ENCODE peak calls at places on chromosomes 16 and 17, in seven cellular contexts. One of them, this sample, is unnamed.

GRCh38 chr17:55609737-55610201 is 98.5 kb upstream of the SMIM36 start:
- DNase-seq in IMR-90: peak
- DNase-seq in mesendoderm: no peak
- DNase-seq in mesenchymal stem cell: peak
- DNase-seq in H1: no peak
- DNase-seq in H9: no peak
- DNase-seq in trophoblast cell: no peak
- DNase-seq in this sample: no peak

GRCh38 chr16:55668337-55669281 is 12.8 kb downstream of the SLC6A2 start:
- DNase-seq in IMR-90: peak
- DNase-seq in mesendoderm: peak
- DNase-seq in mesenchymal stem cell: no peak
- DNase-seq in H1: no peak
- DNase-seq in H9: peak
- DNase-seq in trophoblast cell: peak
- DNase-seq in this sample: no peak

GRCh38 chr17:43106552-43106951 is 18.6 kb downstream of the BRCA1 start:
- DNase-seq in IMR-90: no peak
- DNase-seq in mesendoderm: no peak
- DNase-seq in mesenchymal stem cell: no peak
- DNase-seq in H1: no peak
- DNase-seq in H9: no peak
- DNase-seq in trophoblast cell: no peak
- DNase-seq in this sample: no peak

GRCh38 chr16:85916141-85916890 is 17.4 kb downstream of the IRF8 start:
- DNase-seq in IMR-90: no peak
- DNase-seq in mesendoderm: no peak
- DNase-seq in mesenchymal stem cell: no peak
- DNase-seq in H1: no peak
- DNase-seq in H9: no peak
- DNase-seq in trophoblast cell: peak
- DNase-seq in this sample: no peak

GRCh38 chr17:41636652-41637051 is 12.3 kb upstream of the KRT17 start:
- DNase-seq in IMR-90: no peak
- DNase-seq in mesendoderm: no peak
- DNase-seq in mesenchymal stem cell: no peak
- DNase-seq in H1: no peak
- DNase-seq in H9: no peak
- DNase-seq in trophoblast cell: no peak
- DNase-seq in this sample: no peak

GRCh38 chr16:58393138-58393504 is 850 bp downstream of the GINS3 start:
- DNase-seq in IMR-90: no peak
- DNase-seq in mesendoderm: peak
- DNase-seq in mesenchymal stem cell: peak
- DNase-seq in H1: no peak
- DNase-seq in H9: no peak
- DNase-seq in trophoblast cell: no peak
- DNase-seq in this sample: peak

GRCh38 chr17:79844869-79845600 is 5.8 kb upstream of the CBX4 start:
- DNase-seq in IMR-90: no peak
- DNase-seq in mesendoderm: no peak
- DNase-seq in mesenchymal stem cell: peak
- DNase-seq in H1: peak
- DNase-seq in H9: peak
- DNase-seq in trophoblast cell: peak
- DNase-seq in this sample: no peak

GRCh38 chr16:70684146-70685060 is 1.4 kb downstream of the MTSS2 start:
- DNase-seq in IMR-90: no peak
- DNase-seq in mesendoderm: no peak
- DNase-seq in mesenchymal stem cell: no peak
- DNase-seq in H1: no peak
- DNase-seq in H9: no peak
- DNase-seq in trophoblast cell: no peak
- DNase-seq in this sample: no peak

GRCh38 chr16:46885960-46886763 is 2.0 kb downstream of the GPT2 start:
- DNase-seq in IMR-90: peak
- DNase-seq in mesendoderm: peak
- DNase-seq in mesenchymal stem cell: peak
- DNase-seq in H1: no peak
- DNase-seq in H9: no peak
- DNase-seq in trophoblast cell: no peak
- DNase-seq in this sample: peak

GRCh38 chr17:40532520-40533253 is 31.3 kb upstream of the TNS4 start:
- DNase-seq in IMR-90: peak
- DNase-seq in mesendoderm: no peak
- DNase-seq in mesenchymal stem cell: no peak
- DNase-seq in H1: no peak
- DNase-seq in H9: no peak
- DNase-seq in trophoblast cell: no peak
- DNase-seq in this sample: no peak

GRCh38 chr17:49935526-49936210 is 33.3 kb upstream of the DLX4 start:
- DNase-seq in IMR-90: no peak
- DNase-seq in mesendoderm: no peak
- DNase-seq in mesenchymal stem cell: no peak
- DNase-seq in H1: no peak
- DNase-seq in H9: no peak
- DNase-seq in trophoblast cell: peak
- DNase-seq in this sample: no peak

GRCh38 chr17:50533185-50533584 is 650 bp downstream of the EPN3 start:
- DNase-seq in IMR-90: no peak
- DNase-seq in mesendoderm: peak
- DNase-seq in mesenchymal stem cell: no peak
- DNase-seq in H1: peak
- DNase-seq in H9: no peak
- DNase-seq in trophoblast cell: no peak
- DNase-seq in this sample: no peak

GRCh38 chr16:87604572-87605135 is 2.3 kb downstream of the JPH3 start:
- DNase-seq in IMR-90: no peak
- DNase-seq in mesendoderm: no peak
- DNase-seq in mesenchymal stem cell: no peak
- DNase-seq in H1: no peak
- DNase-seq in H9: no peak
- DNase-seq in trophoblast cell: no peak
- DNase-seq in this sample: no peak

DNA sequence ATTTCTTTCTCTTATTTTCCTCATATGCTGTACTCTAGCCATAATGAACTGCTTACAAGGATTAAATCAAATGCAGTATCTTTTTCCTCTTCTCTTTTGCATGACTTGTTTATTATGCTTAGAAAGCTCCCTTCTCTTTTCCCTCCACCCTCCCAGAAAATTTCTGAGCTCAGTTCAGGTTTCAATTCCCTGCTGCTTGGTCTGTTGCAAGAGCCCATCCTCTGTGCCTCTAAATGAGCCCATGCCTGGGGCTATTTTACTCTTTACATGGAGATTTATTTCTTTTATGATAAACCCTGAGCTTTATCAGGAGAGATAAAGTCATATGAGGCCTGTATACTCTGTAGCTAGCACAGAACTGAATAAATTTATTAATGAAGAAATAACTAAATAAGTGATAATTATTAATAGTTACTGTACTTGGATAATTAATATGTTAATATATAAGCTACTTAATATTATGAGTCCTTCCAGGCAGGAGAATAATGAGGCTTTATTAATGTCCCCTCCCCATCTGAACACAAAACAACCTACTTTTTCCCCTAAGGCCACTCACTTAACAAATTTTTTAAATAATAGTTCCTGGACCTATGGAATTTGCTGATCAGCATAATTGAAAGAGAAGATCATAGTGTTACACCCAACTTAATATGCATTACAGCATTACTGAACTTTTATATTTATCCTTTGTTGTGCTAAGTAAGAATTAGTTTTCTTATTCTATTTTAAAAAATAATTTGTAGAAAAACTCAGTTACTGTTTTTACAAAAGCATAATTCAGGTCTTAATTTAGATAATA is 1537.5 kb upstream of the GOT2 start:
- DNase-seq in IMR-90: no peak
- DNase-seq in mesendoderm: peak
- DNase-seq in mesenchymal stem cell: no peak
- DNase-seq in H1: no peak
- DNase-seq in H9: no peak
- DNase-seq in trophoblast cell: no peak
- DNase-seq in this sample: no peak
- H2BK5ac ChIP-seq in IMR-90: no peak
- H2BK5ac ChIP-seq in mesendoderm: no peak
- H2BK5ac ChIP-seq in mesenchymal stem cell: no peak
- H2BK5ac ChIP-seq in H1: no peak
- H2BK5ac ChIP-seq in H9: no peak
- H2BK5ac ChIP-seq in trophoblast cell: no peak
- H2BK5ac ChIP-seq in this sample: no peak

DNA sequence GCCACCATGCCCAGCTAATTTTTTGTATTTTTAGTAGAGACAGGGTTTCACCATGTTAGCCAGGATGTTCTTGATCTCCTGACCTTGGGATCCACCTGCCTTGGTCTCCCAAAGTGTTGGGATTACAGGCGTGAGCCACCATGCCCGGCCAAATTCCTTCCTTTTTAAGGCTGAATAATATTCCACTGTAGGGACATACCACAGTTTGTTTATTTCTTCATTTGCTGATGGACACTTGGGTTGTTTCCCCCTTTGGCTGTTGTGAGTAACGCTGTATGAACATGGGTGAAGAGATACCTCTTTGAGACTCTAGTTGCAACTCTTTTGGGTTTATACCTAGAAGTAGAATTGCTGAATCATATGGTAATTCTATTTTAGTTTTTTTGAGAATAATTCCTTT is 13.1 kb upstream of the MGAT5B start:
- DNase-seq in IMR-90: no peak
- DNase-seq in mesendoderm: no peak
- DNase-seq in mesenchymal stem cell: no peak
- DNase-seq in H1: no peak
- DNase-seq in H9: no peak
- DNase-seq in trophoblast cell: no peak
- DNase-seq in this sample: no peak
- H2BK5ac ChIP-seq in IMR-90: no peak
- H2BK5ac ChIP-seq in mesendoderm: no peak
- H2BK5ac ChIP-seq in mesenchymal stem cell: no peak
- H2BK5ac ChIP-seq in H1: no peak
- H2BK5ac ChIP-seq in H9: no peak
- H2BK5ac ChIP-seq in trophoblast cell: no peak
- H2BK5ac ChIP-seq in this sample: no peak

DNA sequence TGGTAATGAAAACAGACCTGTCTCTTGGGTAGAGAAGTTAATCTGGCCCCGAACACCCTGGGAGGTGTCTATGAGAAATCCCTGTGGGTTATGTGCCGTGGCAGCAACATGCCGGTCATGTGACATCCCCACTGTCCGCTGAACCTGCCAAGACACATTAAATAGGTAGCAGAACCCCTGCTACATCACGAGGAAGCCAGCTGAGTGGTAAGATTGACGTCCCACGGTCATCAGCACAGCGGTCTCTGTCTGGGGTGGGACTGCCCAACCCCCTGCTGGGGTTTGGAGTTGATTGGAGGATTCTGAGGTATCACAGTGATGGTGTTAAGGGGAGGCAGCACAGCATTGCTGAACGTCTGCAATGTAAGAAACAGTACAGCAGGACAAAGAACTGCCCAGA is 2.1 kb downstream of the TMED6 start:
- DNase-seq in IMR-90: no peak
- DNase-seq in mesendoderm: no peak
- DNase-seq in mesenchymal stem cell: no peak
- DNase-seq in H1: no peak
- DNase-seq in H9: no peak
- DNase-seq in trophoblast cell: no peak
- DNase-seq in this sample: no peak
- H2BK5ac ChIP-seq in IMR-90: no peak
- H2BK5ac ChIP-seq in mesendoderm: no peak
- H2BK5ac ChIP-seq in mesenchymal stem cell: no peak
- H2BK5ac ChIP-seq in H1: no peak
- H2BK5ac ChIP-seq in H9: no peak
- H2BK5ac ChIP-seq in trophoblast cell: no peak
- H2BK5ac ChIP-seq in this sample: no peak

GRCh38 chr16:25798065-25798464 is 106.3 kb downstream of the HS3ST4 start:
- DNase-seq in IMR-90: no peak
- DNase-seq in mesendoderm: no peak
- DNase-seq in mesenchymal stem cell: no peak
- DNase-seq in H1: no peak
- DNase-seq in H9: no peak
- DNase-seq in trophoblast cell: no peak
- DNase-seq in this sample: no peak

GRCh38 chr16:25796239-25796638 is 104.5 kb downstream of the HS3ST4 start:
- DNase-seq in IMR-90: no peak
- DNase-seq in mesendoderm: no peak
- DNase-seq in mesenchymal stem cell: no peak
- DNase-seq in H1: no peak
- DNase-seq in H9: no peak
- DNase-seq in trophoblast cell: no peak
- DNase-seq in this sample: no peak

GRCh38 chr16:25799816-25800215 is 108.1 kb downstream of the HS3ST4 start:
- DNase-seq in IMR-90: no peak
- DNase-seq in mesendoderm: no peak
- DNase-seq in mesenchymal stem cell: no peak
- DNase-seq in H1: no peak
- DNase-seq in H9: no peak
- DNase-seq in trophoblast cell: no peak
- DNase-seq in this sample: no peak
- H2BK5ac ChIP-seq in IMR-90: no peak
- H2BK5ac ChIP-seq in mesendoderm: no peak
- H2BK5ac ChIP-seq in mesenchymal stem cell: no peak
- H2BK5ac ChIP-seq in H1: no peak
- H2BK5ac ChIP-seq in H9: no peak
- H2BK5ac ChIP-seq in trophoblast cell: no peak
- H2BK5ac ChIP-seq in this sample: no peak

DNA sequence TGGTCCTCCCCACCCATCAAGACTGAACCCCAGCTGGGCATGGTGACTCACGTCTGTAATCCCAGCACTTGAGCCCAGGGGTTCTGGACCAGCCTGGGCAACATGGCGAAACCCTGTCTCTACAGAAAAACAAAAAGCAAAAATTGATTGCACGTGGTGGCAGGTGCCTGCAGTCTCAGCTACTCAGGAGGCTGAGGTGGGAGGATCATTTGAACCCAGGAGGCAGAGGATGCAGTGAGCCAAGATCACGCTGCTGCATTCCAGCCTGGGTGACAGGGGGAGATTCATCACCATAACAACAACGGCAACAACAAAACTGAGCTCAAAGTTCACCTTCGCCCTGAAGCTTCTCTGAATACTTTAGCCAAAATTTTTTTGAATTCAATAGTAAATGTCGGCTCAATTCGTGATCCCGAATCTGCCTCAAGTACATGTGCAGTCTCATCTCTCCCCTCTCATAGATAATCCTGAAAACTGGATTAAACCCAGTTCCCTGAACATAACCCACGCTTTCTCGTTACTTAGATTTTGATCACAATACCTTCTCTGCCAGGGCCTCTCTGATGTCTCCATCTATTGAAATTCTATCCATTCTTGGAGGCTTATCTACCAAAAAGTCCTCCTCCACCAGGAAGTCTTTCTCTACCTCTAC is 13.5 kb upstream of the MYH10 start:
- DNase-seq in IMR-90: no peak
- DNase-seq in mesendoderm: peak
- DNase-seq in mesenchymal stem cell: no peak
- DNase-seq in H1: no peak
- DNase-seq in H9: peak
- DNase-seq in trophoblast cell: peak
- DNase-seq in this sample: no peak
- H2BK5ac ChIP-seq in IMR-90: no peak
- H2BK5ac ChIP-seq in mesendoderm: no peak
- H2BK5ac ChIP-seq in mesenchymal stem cell: no peak
- H2BK5ac ChIP-seq in H1: no peak
- H2BK5ac ChIP-seq in H9: no peak
- H2BK5ac ChIP-seq in trophoblast cell: no peak
- H2BK5ac ChIP-seq in this sample: no peak

GRCh38 chr16:69223882-69224281 is 36.9 kb downstream of the SNTB2 start:
- DNase-seq in IMR-90: peak
- DNase-seq in mesendoderm: no peak
- DNase-seq in mesenchymal stem cell: no peak
- DNase-seq in H1: no peak
- DNase-seq in H9: no peak
- DNase-seq in trophoblast cell: no peak
- DNase-seq in this sample: no peak
- H2BK5ac ChIP-seq in IMR-90: no peak
- H2BK5ac ChIP-seq in mesendoderm: no peak
- H2BK5ac ChIP-seq in mesenchymal stem cell: no peak
- H2BK5ac ChIP-seq in H1: no peak
- H2BK5ac ChIP-seq in H9: no peak
- H2BK5ac ChIP-seq in trophoblast cell: no peak
- H2BK5ac ChIP-seq in this sample: no peak

This sample was measured in neuronal stem cell.